ENCODE peak calls at places on chromosomes 2 and 18, in ten cellular contexts. W is GM12878; Z is GM20000; I is A549; H is T follicular helper cell; O is T-cell; A is D341Med; N is NB4; T is stimulated activated CD8-positive, alpha-beta memory T cell treated with anti-CD3 and anti-CD28 coated beads, Interleukin-12 subunit alpha, Interleukin-12 subunit beta, amount 100 ng/mL, for 1 hour; L is dermis microvascular lymphatic vessel endothelial cell. X is an unnamed sample.
A peak's percentile ranks its signal among the peaks of the same experiment; 100 is the strongest.

GRCh38 chr2:111712940-111713339 is 171.1 kb downstream of the ANAPC1 start:
- DNase-seq in W (no peak), Z (no peak), I (no peak), H (no peak), O (no peak), A (no peak), N (no peak), T (no peak), L (no peak), X (no peak)

GRCh38 chr2:49002750-49003149 is 151.6 kb downstream of the FSHR start:
- DNase-seq in W (no peak), Z (no peak), I (no peak), H (no peak), O (no peak), A (no peak), N (no peak), T (no peak), L (no peak), X (no peak)

GRCh38 chr2:37631698-37632097 is 39.7 kb downstream of the CDC42EP3 start:
- DNase-seq in W (no peak), Z (no peak), I (no peak), H (no peak), O (no peak), A (no peak), N (no peak), T (no peak), L (no peak), X (no peak)

GRCh38 chr2:196365132-196365531 is 193.8 kb upstream of the STK17B start:
- DNase-seq in W (no peak), Z (no peak), I (no peak), H (no peak), O (no peak), A (no peak), N (no peak), T (no peak), L (peak; percentile 73), X (no peak)

GRCh38 chr18:59769105-59769865 is 72.1 kb upstream of the CCBE1 start:
- DNase-seq in W (no peak), Z (no peak), I (no peak), H (no peak), O (no peak), A (no peak), N (no peak), T (no peak), L (no peak), X (no peak)

GRCh38 chr2:112836695-112837117 is at the start of gene IL1B:
- DNase-seq in W (no peak), Z (no peak), I (peak; percentile 16), H (no peak), O (no peak), A (no peak), N (peak; percentile 96), T (no peak), L (no peak), X (no peak)

GRCh38 chr2:227183657-227184367 is 19.4 kb downstream of the COL4A3 start:
- DNase-seq in W (no peak), Z (no peak), I (peak; percentile 53), H (no peak), O (no peak), A (no peak), N (no peak), T (no peak), L (no peak), X (no peak)

GRCh38 chr2:37337636-37338280 is 6.7 kb upstream of the QPCT start:
- DNase-seq in W (no peak), Z (no peak), I (no peak), H (no peak), O (no peak), A (no peak), N (peak; percentile 39), T (no peak), L (no peak), X (no peak)

GRCh38 chr18:36583155-36583745 is 245.6 kb downstream of the TPGS2 start:
- DNase-seq in W (peak; percentile 17), Z (peak; percentile 39), I (no peak), H (no peak), O (no peak), A (no peak), N (no peak), T (no peak), L (no peak), X (no peak)

GRCh38 chr2:37476411-37476810 is 132.0 kb downstream of the QPCT start:
- DNase-seq in W (no peak), Z (no peak), I (no peak), H (no peak), O (no peak), A (no peak), N (no peak), T (no peak), L (no peak), X (no peak)

GRCh38 chr2:241968417-241968816 is 98.9 kb downstream of the RTP5 start:
- DNase-seq in W (no peak), Z (no peak), I (no peak), H (no peak), O (no peak), A (no peak), N (no peak), T (no peak), L (no peak), X (no peak)

GRCh38 chr2:45786831-45787357 is 135.4 kb downstream of the PRKCE start:
- DNase-seq in W (no peak), Z (no peak), I (no peak), H (no peak), O (no peak), A (no peak), N (no peak), T (no peak), L (no peak), X (no peak)

GRCh38 chr2:231397011-231397927 is 1.8 kb downstream of the B3GNT7 start:
- DNase-seq in W (no peak), Z (no peak), I (no peak), H (no peak), O (no peak), A (no peak), N (no peak), T (no peak), L (no peak), X (no peak)

GRCh38 chr2:147082850-147083522 is 761.8 kb upstream of the ACVR2A start:
- DNase-seq in W (peak; percentile 54), Z (peak; percentile 39), I (peak; percentile 65), H (peak; percentile 27), O (peak; percentile 25), A (peak; percentile 54), N (peak; percentile 74), T (peak; percentile 36), L (peak; percentile 42), X (no peak)

GRCh38 chr2:241204010-241204384 is 15.5 kb downstream of the ANO7 start:
- DNase-seq in W (no peak), Z (no peak), I (no peak), H (no peak), O (no peak), A (no peak), N (no peak), T (no peak), L (no peak), X (no peak)

GRCh38 chr2:191486584-191487320 is 191.2 kb upstream of the NABP1 start:
- DNase-seq in W (no peak), Z (no peak), I (no peak), H (no peak), O (no peak), A (no peak), N (peak; percentile 78), T (no peak), L (no peak), X (no peak)

GRCh38 chr2:111932841-111933291 is 34.5 kb downstream of the MERTK start:
- DNase-seq in W (no peak), Z (no peak), I (no peak), H (no peak), O (no peak), A (no peak), N (no peak), T (no peak), L (no peak), X (no peak)

GRCh38 chr2:73837847-73838585 is 9.3 kb downstream of the STAMBP start:
- DNase-seq in W (no peak), Z (no peak), I (no peak), H (no peak), O (no peak), A (no peak), N (peak; percentile 62), T (no peak), L (no peak), X (no peak)

GRCh38 chr2:235232474-235233435 is 261.1 kb upstream of the AGAP1 start:
- DNase-seq in W (no peak), Z (no peak), I (no peak), H (no peak), O (no peak), A (peak; percentile 63), N (no peak), T (no peak), L (no peak), X (no peak)

GRCh38 chr2:204931562-204931961 is 386.3 kb downstream of the PARD3B start:
- DNase-seq in W (no peak), Z (no peak), I (no peak), H (no peak), O (no peak), A (no peak), N (no peak), T (no peak), L (no peak), X (no peak)

GRCh38 chr2:47265751-47266231 is 110.7 kb upstream of the STPG4 start:
- DNase-seq in W (no peak), Z (no peak), I (no peak), H (no peak), O (no peak), A (no peak), N (no peak), T (no peak), L (no peak), X (no peak)

GRCh38 chr18:61606759-61607158 is 273.5 kb downstream of the CDH20 start:
- DNase-seq in W (no peak), Z (no peak), I (peak; percentile 74), H (no peak), O (no peak), A (no peak), N (peak; percentile 3), T (no peak), L (peak; percentile 83), X (peak; percentile 7)

GRCh38 chr2:231336236-231336635 is 59.3 kb upstream of the B3GNT7 start:
- DNase-seq in W (no peak), Z (no peak), I (no peak), H (no peak), O (no peak), A (no peak), N (no peak), T (no peak), L (no peak), X (no peak)

GRCh38 chr2:162917626-162918025 is 79.1 kb upstream of the KCNH7 start:
- DNase-seq in W (no peak), Z (no peak), I (no peak), H (no peak), O (no peak), A (no peak), N (peak; percentile 75), T (no peak), L (no peak), X (no peak)

GRCh38 chr2:30975156-30975555 is 163.1 kb downstream of the GALNT14 start:
- DNase-seq in W (no peak), Z (no peak), I (no peak), H (no peak), O (no peak), A (no peak), N (no peak), T (no peak), L (no peak), X (no peak)